ENCODE peak calls at places on chromosomes 4 and X, in nine cellular contexts. V is right atrium auricular region, U is dorsolateral prefrontal cortex, B is adipocyte, P is choroid plexus epithelial cell, F is SJSA1, Z is AG04450, R is breast epithelium, H is GM06990. C is an unnamed sample.

GRCh38 chrX:67892391-67892790 is 348.6 kb downstream of the AR start:
- DNase-seq in V (no peak), U (no peak), B (no peak), P (no peak), F (no peak), Z (no peak), R (no peak), H (no peak), C (no peak)

GRCh38 chr4:7433376-7434140 is 1.2 kb downstream of the PSAPL1 start:
- DNase-seq in V (no peak), U (no peak), B (no peak), P (no peak), F (no peak), Z (no peak), R (no peak), H (no peak), C (no peak)

GRCh38 chr4:72473434-72473900 is 95.6 kb downstream of the ADAMTS3 start:
- DNase-seq in V (no peak), U (no peak), B (no peak), P (peak), F (no peak), Z (no peak), R (no peak), H (no peak), C (peak)

GRCh38 chrX:19554786-19555185 is 39.5 kb upstream of the MAP3K15 start:
- DNase-seq in V (no peak), U (no peak), B (peak), P (peak), F (no peak), Z (no peak), R (no peak), H (peak), C (peak)

GRCh38 chr4:76748649-76749048 is 149.3 kb downstream of the SOWAHB start:
- DNase-seq in V (no peak), U (no peak), B (no peak), P (peak), F (peak), Z (no peak), R (no peak), H (no peak), C (peak)

GRCh38 chr4:74202062-74202586 is 44.2 kb downstream of the MTHFD2L start:
- DNase-seq in V (no peak), U (no peak), B (no peak), P (no peak), F (peak), Z (no peak), R (no peak), H (no peak), C (peak)

GRCh38 chr4:99816611-99817309 is at the start of gene DAPP1:
- DNase-seq in V (peak), U (no peak), B (no peak), P (no peak), F (no peak), Z (no peak), R (peak), H (peak), C (no peak)

GRCh38 chrX:125203737-125204578 is 115.7 kb upstream of the TEX13C start:
- DNase-seq in V (no peak), U (peak), B (no peak), P (peak), F (no peak), Z (no peak), R (no peak), H (no peak), C (peak)

GRCh38 chr4:88958080-88958479 is 98.9 kb downstream of the FAM13A start:
- DNase-seq in V (no peak), U (no peak), B (no peak), P (no peak), F (no peak), Z (no peak), R (no peak), H (no peak), C (no peak)

GRCh38 chr4:173517781-173518371 is 12.2 kb downstream of the HAND2 start:
- DNase-seq in V (no peak), U (no peak), B (no peak), P (no peak), F (no peak), Z (no peak), R (no peak), H (no peak), C (no peak)

GRCh38 chr4:36794716-36795115 is 449.8 kb upstream of the NWD2 start:
- DNase-seq in V (no peak), U (no peak), B (no peak), P (no peak), F (no peak), Z (no peak), R (no peak), H (no peak), C (no peak)

GRCh38 chrX:48705876-48706275 is 9.3 kb downstream of the SUV39H1 start:
- DNase-seq in V (no peak), U (no peak), B (no peak), P (no peak), F (no peak), Z (no peak), R (no peak), H (no peak), C (no peak)
- H3K4me3 ChIP-seq in V (no peak), U (no peak), B (no peak), P (no peak), F (no peak), Z (no peak), R (no peak), H (no peak), C (no peak)

GRCh38 chrX:53280703-53281320 is 572 bp downstream of the IQSEC2 start:
- DNase-seq in V (peak), U (no peak), B (peak), P (peak), F (no peak), Z (no peak), R (no peak), H (no peak), C (peak)
- H3K4me3 ChIP-seq in V (peak), U (peak), B (peak), P (peak), F (peak), Z (peak), R (peak), H (no peak), C (peak)

GRCh38 chr4:108008721-108009120 is 19.0 kb downstream of the HADH start:
- DNase-seq in V (no peak), U (no peak), B (peak), P (peak), F (no peak), Z (no peak), R (no peak), H (no peak), C (no peak)
- H3K4me3 ChIP-seq in V (no peak), U (no peak), B (no peak), P (no peak), F (no peak), Z (no peak), R (no peak), H (no peak), C (no peak)

GRCh38 chr4:129093173-129093974 is at the start of gene SCLT1:
- DNase-seq in V (peak), U (peak), B (peak), P (peak), F (peak), Z (peak), R (peak), H (peak), C (peak)

GRCh38 chr4:129098578-129098977 is 2.6 kb downstream of the C4orf33 start:
- DNase-seq in V (no peak), U (no peak), B (no peak), P (no peak), F (no peak), Z (no peak), R (no peak), H (no peak), C (no peak)

GRCh38 chr4:129092636-129093172 is 635 bp downstream of the SCLT1 start:
- DNase-seq in V (no peak), U (no peak), B (peak), P (peak), F (no peak), Z (no peak), R (no peak), H (no peak), C (no peak)

GRCh38 chr4:129095811-129096454 is at the start of gene C4orf33:
- DNase-seq in V (peak), U (peak), B (peak), P (peak), F (peak), Z (peak), R (peak), H (peak), C (peak)

GRCh38 chr4:129094347-129094746 is 1.0 kb upstream of the SCLT1 start:
- DNase-seq in V (no peak), U (no peak), B (no peak), P (no peak), F (no peak), Z (no peak), R (no peak), H (no peak), C (peak)
- H3K4me3 ChIP-seq in V (no peak), U (peak), B (peak), P (no peak), F (peak), Z (no peak), R (peak), H (peak), C (no peak)

GRCh38 chr4:85865256-85865655 is 390.3 kb downstream of the ARHGAP24 start:
- DNase-seq in V (no peak), U (no peak), B (no peak), P (no peak), F (no peak), Z (no peak), R (no peak), H (no peak), C (no peak)

GRCh38 chr4:85864806-85865205 is 389.9 kb downstream of the ARHGAP24 start:
- DNase-seq in V (no peak), U (no peak), B (no peak), P (no peak), F (no peak), Z (no peak), R (no peak), H (no peak), C (no peak)

GRCh38 chr4:85861064-85861767 is 386.3 kb downstream of the ARHGAP24 start:
- DNase-seq in V (no peak), U (no peak), B (no peak), P (peak), F (no peak), Z (no peak), R (no peak), H (no peak), C (no peak)

GRCh38 chr4:85862896-85863295 is 387.9 kb downstream of the ARHGAP24 start:
- DNase-seq in V (no peak), U (no peak), B (no peak), P (no peak), F (no peak), Z (no peak), R (no peak), H (no peak), C (no peak)

GRCh38 chr4:85860066-85860465 is 385.1 kb downstream of the ARHGAP24 start:
- DNase-seq in V (no peak), U (no peak), B (peak), P (peak), F (no peak), Z (no peak), R (no peak), H (no peak), C (peak)
- H3K4me3 ChIP-seq in V (no peak), U (no peak), B (peak), P (no peak), F (no peak), Z (no peak), R (no peak), H (no peak), C (no peak)

GRCh38 chrX:25548806-25549205 is 533.0 kb upstream of the ARX start:
- DNase-seq in V (no peak), U (no peak), B (no peak), P (no peak), F (no peak), Z (no peak), R (no peak), H (no peak), C (no peak)
- H3K4me3 ChIP-seq in V (no peak), U (no peak), B (no peak), P (no peak), F (no peak), Z (no peak), R (no peak), H (no peak), C (no peak)

GRCh38 chrX:132592880-132593279 is 104.0 kb upstream of the MBNL3 start:
- DNase-seq in V (no peak), U (no peak), B (peak), P (peak), F (no peak), Z (no peak), R (no peak), H (no peak), C (no peak)

GRCh38 chrX:132594129-132594528 is 105.3 kb upstream of the MBNL3 start:
- DNase-seq in V (no peak), U (no peak), B (no peak), P (no peak), F (no peak), Z (no peak), R (no peak), H (no peak), C (no peak)

GRCh38 chrX:132590350-132591026 is 101.7 kb upstream of the MBNL3 start:
- DNase-seq in V (no peak), U (no peak), B (no peak), P (no peak), F (no peak), Z (no peak), R (no peak), H (no peak), C (no peak)

GRCh38 chrX:132591719-132592275 is 103.0 kb upstream of the MBNL3 start:
- DNase-seq in V (no peak), U (no peak), B (no peak), P (no peak), F (no peak), Z (no peak), R (no peak), H (no peak), C (no peak)
- H3K4me3 ChIP-seq in V (no peak), U (no peak), B (no peak), P (no peak), F (no peak), Z (no peak), R (no peak), H (no peak), C (no peak)